ENCODE peak calls at places on chromosomes 4 and X, in six cellular contexts. One of them, this sample, is unnamed.

GRCh38 chrX:154426916-154427792 is 1.3 kb upstream of the ATP6AP1 start:
- DNase-seq in upper lobe of right lung: no peak
- DNase-seq in stimulated activated CD4-positive, alpha-beta T cell treated with anti-CD3 and anti-CD28 coated beads, Interleukin-4, amount 100 ng/mL, for 48 hours: no peak
- DNase-seq in HFFc6: no peak
- DNase-seq in cardiac muscle cell: no peak
- DNase-seq in T-helper 9 cell: no peak
- DNase-seq in this sample: no peak

GRCh38 chr4:113141901-113142346 is 92.5 kb downstream of the ANK2 start:
- DNase-seq in cardiac muscle cell: no peak
- DNase-seq in upper lobe of right lung: no peak
- DNase-seq in stimulated activated CD4-positive, alpha-beta T cell treated with anti-CD3 and anti-CD28 coated beads, Interleukin-4, amount 100 ng/mL, for 48 hours: no peak
- DNase-seq in HFFc6: peak
- DNase-seq in T-helper 9 cell: no peak
- DNase-seq in this sample: no peak

GRCh38 chrX:75038925-75039324 is 113.7 kb upstream of the NEXMIF start:
- DNase-seq in cardiac muscle cell: peak
- DNase-seq in stimulated activated CD4-positive, alpha-beta T cell treated with anti-CD3 and anti-CD28 coated beads, Interleukin-4, amount 100 ng/mL, for 48 hours: no peak
- DNase-seq in T-helper 9 cell: no peak
- DNase-seq in upper lobe of right lung: no peak
- DNase-seq in HFFc6: peak
- DNase-seq in this sample: peak

GRCh38 chr4:179867300-179867878 is 2375.8 kb upstream of the TENM3 start:
- DNase-seq in cardiac muscle cell: peak
- DNase-seq in stimulated activated CD4-positive, alpha-beta T cell treated with anti-CD3 and anti-CD28 coated beads, Interleukin-4, amount 100 ng/mL, for 48 hours: peak
- DNase-seq in HFFc6: no peak
- DNase-seq in upper lobe of right lung: no peak
- DNase-seq in T-helper 9 cell: no peak
- DNase-seq in this sample: peak

GRCh38 chr4:52037730-52038108 is 380 bp downstream of the SGCB start:
- DNase-seq in upper lobe of right lung: no peak
- DNase-seq in HFFc6: peak
- DNase-seq in stimulated activated CD4-positive, alpha-beta T cell treated with anti-CD3 and anti-CD28 coated beads, Interleukin-4, amount 100 ng/mL, for 48 hours: no peak
- DNase-seq in T-helper 9 cell: no peak
- DNase-seq in cardiac muscle cell: peak
- DNase-seq in this sample: no peak

GRCh38 chr4:52659722-52660261 is 691 bp upstream of the USP46 start:
- DNase-seq in T-helper 9 cell: peak
- DNase-seq in HFFc6: no peak
- DNase-seq in cardiac muscle cell: peak
- DNase-seq in upper lobe of right lung: peak
- DNase-seq in stimulated activated CD4-positive, alpha-beta T cell treated with anti-CD3 and anti-CD28 coated beads, Interleukin-4, amount 100 ng/mL, for 48 hours: no peak
- DNase-seq in this sample: no peak

GRCh38 chrX:80810365-80810978 is 795 bp upstream of the BRWD3 start:
- DNase-seq in HFFc6: peak
- DNase-seq in T-helper 9 cell: no peak
- DNase-seq in upper lobe of right lung: no peak
- DNase-seq in cardiac muscle cell: no peak
- DNase-seq in stimulated activated CD4-positive, alpha-beta T cell treated with anti-CD3 and anti-CD28 coated beads, Interleukin-4, amount 100 ng/mL, for 48 hours: no peak
- DNase-seq in this sample: no peak

GRCh38 chr4:84496356-84497219 is 2.5 kb downstream of the NKX6-1 start:
- DNase-seq in stimulated activated CD4-positive, alpha-beta T cell treated with anti-CD3 and anti-CD28 coated beads, Interleukin-4, amount 100 ng/mL, for 48 hours: no peak
- DNase-seq in T-helper 9 cell: no peak
- DNase-seq in HFFc6: no peak
- DNase-seq in upper lobe of right lung: no peak
- DNase-seq in cardiac muscle cell: no peak
- DNase-seq in this sample: no peak

GRCh38 chrX:71859637-71860036 is 51.0 kb upstream of the NHSL2 start:
- DNase-seq in T-helper 9 cell: no peak
- DNase-seq in upper lobe of right lung: no peak
- DNase-seq in cardiac muscle cell: peak
- DNase-seq in HFFc6: peak
- DNase-seq in stimulated activated CD4-positive, alpha-beta T cell treated with anti-CD3 and anti-CD28 coated beads, Interleukin-4, amount 100 ng/mL, for 48 hours: no peak
- DNase-seq in this sample: peak

GRCh38 chrX:141945415-141945814 is 41.7 kb downstream of the MAGEC1 start:
- DNase-seq in cardiac muscle cell: no peak
- DNase-seq in stimulated activated CD4-positive, alpha-beta T cell treated with anti-CD3 and anti-CD28 coated beads, Interleukin-4, amount 100 ng/mL, for 48 hours: no peak
- DNase-seq in T-helper 9 cell: no peak
- DNase-seq in upper lobe of right lung: no peak
- DNase-seq in HFFc6: no peak
- DNase-seq in this sample: no peak

GRCh38 chrX:43717161-43717560 is 61.1 kb downstream of the MAOA start:
- DNase-seq in T-helper 9 cell: no peak
- DNase-seq in upper lobe of right lung: no peak
- DNase-seq in cardiac muscle cell: no peak
- DNase-seq in HFFc6: no peak
- DNase-seq in stimulated activated CD4-positive, alpha-beta T cell treated with anti-CD3 and anti-CD28 coated beads, Interleukin-4, amount 100 ng/mL, for 48 hours: no peak
- DNase-seq in this sample: no peak

GRCh38 chr4:124970011-124970410 is 257.5 kb upstream of the ANKRD50 start:
- DNase-seq in stimulated activated CD4-positive, alpha-beta T cell treated with anti-CD3 and anti-CD28 coated beads, Interleukin-4, amount 100 ng/mL, for 48 hours: no peak
- DNase-seq in upper lobe of right lung: no peak
- DNase-seq in cardiac muscle cell: no peak
- DNase-seq in T-helper 9 cell: no peak
- DNase-seq in HFFc6: peak
- DNase-seq in this sample: no peak

GRCh38 chr4:38565271-38566199 is 98.5 kb upstream of the KLF3 start:
- DNase-seq in upper lobe of right lung: no peak
- DNase-seq in T-helper 9 cell: no peak
- DNase-seq in stimulated activated CD4-positive, alpha-beta T cell treated with anti-CD3 and anti-CD28 coated beads, Interleukin-4, amount 100 ng/mL, for 48 hours: no peak
- DNase-seq in HFFc6: peak
- DNase-seq in cardiac muscle cell: no peak
- DNase-seq in this sample: no peak

GRCh38 chr4:43690121-43690520 is 758.5 kb downstream of the KCTD8 start:
- DNase-seq in stimulated activated CD4-positive, alpha-beta T cell treated with anti-CD3 and anti-CD28 coated beads, Interleukin-4, amount 100 ng/mL, for 48 hours: no peak
- DNase-seq in T-helper 9 cell: no peak
- DNase-seq in upper lobe of right lung: no peak
- DNase-seq in HFFc6: no peak
- DNase-seq in cardiac muscle cell: no peak
- DNase-seq in this sample: no peak

GRCh38 chr4:101191302-101192098 is 155.8 kb downstream of the PPP3CA start:
- DNase-seq in HFFc6: peak
- DNase-seq in T-helper 9 cell: no peak
- DNase-seq in stimulated activated CD4-positive, alpha-beta T cell treated with anti-CD3 and anti-CD28 coated beads, Interleukin-4, amount 100 ng/mL, for 48 hours: no peak
- DNase-seq in upper lobe of right lung: peak
- DNase-seq in cardiac muscle cell: no peak
- DNase-seq in this sample: peak

GRCh38 chr4:15150636-15151432 is 148.6 kb downstream of the CPEB2 start:
- DNase-seq in T-helper 9 cell: no peak
- DNase-seq in stimulated activated CD4-positive, alpha-beta T cell treated with anti-CD3 and anti-CD28 coated beads, Interleukin-4, amount 100 ng/mL, for 48 hours: no peak
- DNase-seq in HFFc6: no peak
- DNase-seq in cardiac muscle cell: no peak
- DNase-seq in upper lobe of right lung: no peak
- DNase-seq in this sample: no peak

GRCh38 chrX:46117234-46117633 is 428.0 kb downstream of the ZNF674 start:
- DNase-seq in stimulated activated CD4-positive, alpha-beta T cell treated with anti-CD3 and anti-CD28 coated beads, Interleukin-4, amount 100 ng/mL, for 48 hours: no peak
- DNase-seq in upper lobe of right lung: no peak
- DNase-seq in HFFc6: no peak
- DNase-seq in cardiac muscle cell: no peak
- DNase-seq in T-helper 9 cell: no peak
- DNase-seq in this sample: no peak

GRCh38 chrX:129980540-129981206 is 1.8 kb upstream of the BCORL1 start:
- DNase-seq in cardiac muscle cell: peak
- DNase-seq in T-helper 9 cell: peak
- DNase-seq in upper lobe of right lung: peak
- DNase-seq in HFFc6: no peak
- DNase-seq in stimulated activated CD4-positive, alpha-beta T cell treated with anti-CD3 and anti-CD28 coated beads, Interleukin-4, amount 100 ng/mL, for 48 hours: no peak
- DNase-seq in this sample: no peak

GRCh38 chr4:42750091-42750490 is 93.2 kb upstream of the ATP8A1 start:
- DNase-seq in HFFc6: no peak
- DNase-seq in T-helper 9 cell: peak
- DNase-seq in cardiac muscle cell: peak
- DNase-seq in upper lobe of right lung: no peak
- DNase-seq in stimulated activated CD4-positive, alpha-beta T cell treated with anti-CD3 and anti-CD28 coated beads, Interleukin-4, amount 100 ng/mL, for 48 hours: no peak
- DNase-seq in this sample: no peak

GRCh38 chrX:7330971-7331746 is 183.2 kb upstream of the PUDP start:
- DNase-seq in T-helper 9 cell: no peak
- DNase-seq in upper lobe of right lung: no peak
- DNase-seq in cardiac muscle cell: no peak
- DNase-seq in HFFc6: peak
- DNase-seq in stimulated activated CD4-positive, alpha-beta T cell treated with anti-CD3 and anti-CD28 coated beads, Interleukin-4, amount 100 ng/mL, for 48 hours: no peak
- DNase-seq in this sample: no peak

GRCh38 chr4:166875821-166876220 is 358.5 kb downstream of the SPOCK3 start:
- DNase-seq in T-helper 9 cell: no peak
- DNase-seq in upper lobe of right lung: no peak
- DNase-seq in stimulated activated CD4-positive, alpha-beta T cell treated with anti-CD3 and anti-CD28 coated beads, Interleukin-4, amount 100 ng/mL, for 48 hours: no peak
- DNase-seq in HFFc6: no peak
- DNase-seq in cardiac muscle cell: no peak
- DNase-seq in this sample: no peak

GRCh38 chrX:111467896-111468295 is 43.5 kb upstream of the SERTM2 start:
- DNase-seq in cardiac muscle cell: peak
- DNase-seq in upper lobe of right lung: peak
- DNase-seq in HFFc6: no peak
- DNase-seq in T-helper 9 cell: no peak
- DNase-seq in stimulated activated CD4-positive, alpha-beta T cell treated with anti-CD3 and anti-CD28 coated beads, Interleukin-4, amount 100 ng/mL, for 48 hours: no peak
- DNase-seq in this sample: no peak

GRCh38 chr4:97507587-97508245 is 635.6 kb downstream of the STPG2 start:
- DNase-seq in T-helper 9 cell: no peak
- DNase-seq in cardiac muscle cell: no peak
- DNase-seq in upper lobe of right lung: no peak
- DNase-seq in stimulated activated CD4-positive, alpha-beta T cell treated with anti-CD3 and anti-CD28 coated beads, Interleukin-4, amount 100 ng/mL, for 48 hours: no peak
- DNase-seq in HFFc6: no peak
- DNase-seq in this sample: no peak

This sample was measured in NT2/D1.